ENCODE peak calls at places on chromosomes 11 and 22, in six cellular contexts. G, U, E, B, S and N are unnamed samples.

GRCh38 chr11:11022126-11022730 is 164.4 kb upstream of the ZBED5 start:
- DNase-seq in G (no peak), E (peak; percentile 57), S (no peak), B (no peak), U (no peak), N (no peak)

GRCh38 chr11:47863893-47864430 is 15.8 kb upstream of the NUP160 start:
- DNase-seq in S (no peak), E (no peak), G (no peak), B (no peak), U (no peak), N (no peak)

GRCh38 chr11:93843906-93844305 is 6.5 kb downstream of the VSTM5 start:
- DNase-seq in U (no peak), E (peak; percentile 58), G (no peak), B (no peak), S (no peak), N (no peak)

GRCh38 chr11:75245356-75246005 is 4.9 kb downstream of the TPBGL start:
- DNase-seq in S (peak; percentile 8), U (peak; percentile 35), B (no peak), G (no peak), E (peak; percentile 24), N (no peak)

GRCh38 chr11:76560219-76560618 is 110.3 kb downstream of the LRRC32 start:
- DNase-seq in U (no peak), G (no peak), B (no peak), E (peak; percentile 78), S (no peak), N (no peak)

GRCh38 chr11:34036456-34036855 is 15.1 kb upstream of the CAPRIN1 start:
- DNase-seq in B (no peak), E (no peak), S (no peak), U (no peak), G (no peak), N (no peak)

GRCh38 chr22:43381693-43382092 is 30.1 kb upstream of the MPPED1 start:
- DNase-seq in B (no peak), U (no peak), E (no peak), S (no peak), G (no peak), N (peak; percentile 20)

GRCh38 chr22:32951081-32951806 is 106.9 kb downstream of the SYN3 start:
- DNase-seq in S (no peak), B (no peak), E (no peak), G (no peak), U (no peak), N (no peak)

GRCh38 chr11:106697058-106697457 is 321.2 kb downstream of the GUCY1A2 start:
- DNase-seq in E (peak; percentile 50), G (no peak), B (no peak), U (no peak), S (no peak), N (no peak)

GRCh38 chr11:1297576-1298473 is 11.6 kb downstream of the TOLLIP start:
- DNase-seq in B (peak; percentile 91), U (peak; percentile 51), S (peak; percentile 16), E (no peak), G (no peak), N (peak; percentile 42)

GRCh38 chr22:35860837-35861236 is 143.2 kb downstream of the APOL5 start:
- DNase-seq in S (no peak), E (no peak), B (no peak), U (no peak), G (no peak), N (no peak)

GRCh38 chr11:1226981-1227550 is 4.2 kb downstream of the MUC5B start:
- DNase-seq in E (no peak), G (peak; percentile 48), B (peak; percentile 51), S (no peak), U (no peak), N (peak; percentile 32)

GRCh38 chr11:90542092-90542491 is 319.2 kb upstream of the CHORDC1 start:
- DNase-seq in U (no peak), G (no peak), S (no peak), B (no peak), E (peak; percentile 12), N (no peak)
- TF ChIP-seq CTCF in U (no peak), G (peak; percentile 16), S (no peak), B (no peak), E (peak; percentile 36), N (no peak)

GRCh38 chr11:114921697-114922096 is 243.4 kb downstream of the NXPE2 start:
- DNase-seq in U (no peak), B (no peak), S (no peak), E (no peak), G (no peak), N (no peak)

GRCh38 chr11:114912826-114913225 is 234.5 kb downstream of the NXPE2 start:
- DNase-seq in G (no peak), U (no peak), S (no peak), B (no peak), E (no peak), N (no peak)

GRCh38 chr11:114915871-114916270 is 237.5 kb downstream of the NXPE2 start:
- DNase-seq in G (no peak), S (no peak), B (no peak), U (no peak), E (no peak), N (no peak)

GRCh38 chr11:114914231-114915005 is 236.1 kb downstream of the NXPE2 start:
- DNase-seq in U (no peak), S (no peak), E (no peak), G (no peak), B (no peak), N (no peak)

GRCh38 chr11:114916406-114916805 is 238.1 kb downstream of the NXPE2 start:
- DNase-seq in E (no peak), B (no peak), G (no peak), S (no peak), U (no peak), N (no peak)
- H3K4me1 ChIP-seq in E (no peaks in the 10 kb centered on the region), B (no peaks in the 10 kb centered on the region), G (no peaks in the 10 kb centered on the region), S (no peaks in the 10 kb centered on the region), U (no peaks in the 10 kb centered on the region), N (no peaks in the 10 kb centered on the region)

GRCh38 chr11:18322818-18323570 is 627 bp downstream of the GTF2H1 start:
- DNase-seq in S (no peak), G (no peak), U (no peak), E (no peak), B (no peak), N (no peak)
- H3K4me3 ChIP-seq in S (peak overlapping the region; percentile 65), G (peak overlapping the region; percentile 85), U (peak overlapping the region; percentile 65), E (peak overlapping the region; percentile 89), B (peak overlapping the region; percentile 83), N (peak overlapping the region; percentile 82)

DNA sequence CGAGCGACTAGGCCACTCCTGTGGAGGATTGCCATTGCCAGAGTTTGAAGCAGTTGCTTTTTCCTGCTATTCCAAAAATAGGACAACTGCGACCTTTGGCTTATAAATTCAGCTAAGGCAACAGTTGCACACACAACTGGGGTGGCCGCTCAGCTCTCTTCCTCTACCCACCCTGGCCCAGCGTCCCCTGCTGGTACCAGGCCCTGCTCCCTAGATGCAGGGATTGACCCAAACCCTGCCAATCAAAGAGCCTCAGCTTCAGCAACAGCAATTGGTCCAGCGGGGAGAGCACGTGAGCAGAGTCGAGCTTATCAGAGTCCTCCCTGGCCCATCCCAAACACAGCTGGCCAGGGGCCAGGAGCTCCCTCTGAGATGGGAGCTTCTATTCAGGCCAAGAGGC is 22.0 kb upstream of the CABP2 start:
- DNase-seq in G (no peak), B (no peak), S (no peak), U (no peak), E (no peak), N (no peak)
- TF ChIP-seq CTCF in G (no peak), B (no peak), S (no peak), U (no peak), E (no peak), N (no peak)

GRCh38 chr11:65854161-65854592 is 3.8 kb downstream of the CFL1 start:
- DNase-seq in S (no peak), U (no peak), E (no peak), G (peak; percentile 36), B (no peak), N (no peak)
- H3K4me1 ChIP-seq in S (peaks cover 6% of the 10 kb centered on the region), U (peaks cover 16% of the 10 kb centered on the region), E (peaks cover 26% of the 10 kb centered on the region), G (no peaks in the 10 kb centered on the region), B (peaks cover 7% of the 10 kb centered on the region), N (peaks cover 25% of the 10 kb centered on the region)

GRCh38 chr11:117418685-117419084 is 91.0 kb downstream of the CEP164 start:
- DNase-seq in S (no peak), B (no peak), U (no peak), E (no peak), G (no peak), N (no peak)
- H3K4me3 ChIP-seq in S (no peak overlapping the region), B (no peak overlapping the region), U (no peak overlapping the region), E (no peak overlapping the region), G (no peak overlapping the region), N (no peak overlapping the region)

DNA sequence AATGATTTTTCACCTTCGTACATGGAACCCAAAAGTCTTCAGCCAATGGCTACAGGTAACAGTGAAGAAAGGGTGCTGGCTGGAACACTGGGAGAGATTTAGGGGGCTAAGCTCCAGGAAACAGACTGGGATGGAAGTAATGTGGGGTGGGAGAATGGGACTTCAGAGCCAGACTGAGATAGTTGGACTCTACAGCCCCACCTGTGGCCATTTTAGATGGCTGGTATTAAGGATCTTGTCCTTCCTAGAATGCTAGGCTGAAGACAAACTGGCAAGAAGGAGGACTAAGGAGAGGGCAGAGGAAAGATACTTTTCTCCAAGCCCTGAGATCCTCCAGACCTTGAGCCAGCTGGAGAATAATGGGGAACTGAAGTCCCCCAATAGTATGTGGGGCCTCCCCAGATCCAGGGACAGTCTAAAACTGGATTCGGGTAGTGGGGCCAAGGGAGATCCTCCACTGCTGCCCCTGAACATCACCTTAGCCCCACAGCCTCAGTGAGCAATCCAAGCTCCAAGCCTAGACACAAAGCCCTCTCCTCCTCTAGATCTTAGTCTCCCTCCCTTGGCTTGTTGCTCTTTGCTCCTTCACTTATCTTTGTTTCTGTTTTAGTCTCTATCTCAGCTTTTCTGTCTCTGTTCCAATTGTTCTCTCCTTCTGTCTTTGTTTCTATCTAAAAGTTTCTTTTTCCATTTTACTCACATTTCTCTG is 16.1 kb upstream of the RRAS2 start:
- DNase-seq in E (no peak), G (no peak), U (no peak), B (no peak), S (no peak), N (no peak)
- TF ChIP-seq CTCF in E (peak; percentile 37), G (no peak), U (no peak), B (peak; percentile 12), S (no peak), N (no peak)

DNA sequence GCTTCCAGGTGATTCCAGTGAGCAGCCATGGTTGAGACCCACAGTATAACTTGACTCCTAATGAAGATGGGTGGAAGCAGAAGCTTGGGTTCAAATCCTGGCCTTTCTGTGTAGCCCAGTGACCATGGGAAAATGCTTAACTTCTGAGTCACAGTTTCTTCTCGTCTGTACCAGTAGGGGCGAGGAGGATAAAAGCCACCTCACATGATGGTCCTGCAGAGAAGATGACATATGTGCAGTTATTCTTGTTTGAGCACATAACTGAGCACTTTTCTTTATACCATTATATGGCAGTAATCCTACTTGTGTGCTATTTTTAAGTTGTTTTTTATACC is 5.0 kb downstream of the TMEM109 start:
- DNase-seq in B (no peak), G (no peak), S (no peak), U (no peak), E (peak; percentile 40), N (no peak)
- H3K4me1 ChIP-seq in B (peaks cover 55% of the 10 kb centered on the region), G (peaks cover 24% of the 10 kb centered on the region), S (peaks cover 25% of the 10 kb centered on the region), U (peaks cover 22% of the 10 kb centered on the region), E (peaks cover 36% of the 10 kb centered on the region), N (peaks cover 49% of the 10 kb centered on the region)

GRCh38 chr11:120511804-120512726 is 517 bp downstream of the GRIK4 start:
- DNase-seq in B (peak; percentile 54), E (no peak), U (peak; percentile 58), G (no peak), S (no peak), N (peak; percentile 47)
- H3K4me3 ChIP-seq in B (no peak overlapping the region), E (no peak overlapping the region), U (peak overlapping the region; percentile 50), G (peak overlapping the region; percentile 41), S (peak overlapping the region; percentile 47), N (peak overlapping the region; percentile 33)